ENCODE peak calls at places on chromosomes 2 and 18, in eight cellular contexts. F, P, G, A, D, O, K and W are unnamed samples.

GRCh38 chr18:75010725-75011124 is 198.2 kb downstream of the PTGR3 start:
- DNase-seq in K (no peak), F (no peak), A (no peak), D (no peak), O (no peak), G (no peak), P (no peak), W (no peak)

GRCh38 chr2:216491757-216492635 is 6.6 kb upstream of the RPL37A start:
- DNase-seq in O (no peak), F (no peak), P (no peak), D (no peak), G (no peak), A (no peak), K (peak; percentile 42), W (no peak)

GRCh38 chr2:18742382-18742781 is 153.0 kb upstream of the NT5C1B start:
- DNase-seq in O (no peak), A (peak; percentile 5), D (no peak), K (no peak), G (no peak), F (no peak), P (peak; percentile 29), W (no peak)

GRCh38 chr2:104068665-104069064 is 785.2 kb upstream of the POU3F3 start:
- DNase-seq in A (no peak), D (no peak), G (no peak), O (no peak), F (no peak), K (no peak), P (no peak), W (no peak)

GRCh38 chr2:150052457-150052856 is 435.0 kb downstream of the RND3 start:
- DNase-seq in O (no peak), P (no peak), D (no peak), G (no peak), K (no peak), F (no peak), A (no peak), W (no peak)

GRCh38 chr2:20212871-20213503 is 11.9 kb downstream of the SDC1 start:
- DNase-seq in G (no peak), O (no peak), P (no peak), A (no peak), D (peak; percentile 65), K (no peak), F (no peak), W (no peak)

GRCh38 chr2:70190086-70190412 is 770 bp downstream of the C2orf42 start:
- DNase-seq in P (peak; percentile 45), F (peak; percentile 9), G (peak; percentile 60), D (peak; percentile 31), A (peak; percentile 58), K (no peak), O (peak; percentile 41), W (no peak)

GRCh38 chr2:223526106-223526505 is 76.1 kb downstream of the SCG2 start:
- DNase-seq in O (no peak), F (no peak), D (no peak), K (peak; percentile 34), A (no peak), P (no peak), G (no peak), W (no peak)

GRCh38 chr2:239804161-239805042 is 220.7 kb downstream of the NDUFA10 start:
- DNase-seq in A (no peak), K (no peak), O (no peak), F (no peak), G (no peak), P (no peak), D (no peak), W (no peak)

GRCh38 chr18:47912343-47912742 is 18.1 kb downstream of the SMAD2 start:
- DNase-seq in D (no peak), P (no peak), O (no peak), G (no peak), A (no peak), F (no peak), K (no peak), W (no peak)

GRCh38 chr2:197079832-197080555 is 153.5 kb upstream of the PGAP1 start:
- DNase-seq in A (no peak), D (peak; percentile 63), K (peak; percentile 78), F (no peak), O (peak; percentile 39), G (no peak), P (peak; percentile 29), W (no peak)

GRCh38 chr2:58131191-58132011 is 84.8 kb downstream of the VRK2 start:
- DNase-seq in O (peak; percentile 35), F (peak; percentile 55), G (peak; percentile 83), P (peak; percentile 6), D (no peak), K (peak; percentile 70), A (no peak), W (no peak)

GRCh38 chr2:11744631-11745394 is 1.6 kb upstream of the LPIN1 start:
- DNase-seq in K (peak; percentile 57), G (peak; percentile 42), F (no peak), O (peak; percentile 27), A (peak; percentile 78), D (peak; percentile 59), P (peak; percentile 82), W (no peak)

GRCh38 chr2:190344275-190344827 is 962 bp downstream of the INPP1 start:
- DNase-seq in P (peak; percentile 55), K (peak; percentile 23), A (no peak), F (no peak), G (no peak), D (peak; percentile 39), O (peak; percentile 31), W (no peak)

GRCh38 chr2:229297284-229297683 is 26.2 kb upstream of the PID1 start:
- DNase-seq in A (no peak), O (peak; percentile 43), P (no peak), K (no peak), G (peak; percentile 62), D (no peak), F (no peak), W (no peak)

DNA sequence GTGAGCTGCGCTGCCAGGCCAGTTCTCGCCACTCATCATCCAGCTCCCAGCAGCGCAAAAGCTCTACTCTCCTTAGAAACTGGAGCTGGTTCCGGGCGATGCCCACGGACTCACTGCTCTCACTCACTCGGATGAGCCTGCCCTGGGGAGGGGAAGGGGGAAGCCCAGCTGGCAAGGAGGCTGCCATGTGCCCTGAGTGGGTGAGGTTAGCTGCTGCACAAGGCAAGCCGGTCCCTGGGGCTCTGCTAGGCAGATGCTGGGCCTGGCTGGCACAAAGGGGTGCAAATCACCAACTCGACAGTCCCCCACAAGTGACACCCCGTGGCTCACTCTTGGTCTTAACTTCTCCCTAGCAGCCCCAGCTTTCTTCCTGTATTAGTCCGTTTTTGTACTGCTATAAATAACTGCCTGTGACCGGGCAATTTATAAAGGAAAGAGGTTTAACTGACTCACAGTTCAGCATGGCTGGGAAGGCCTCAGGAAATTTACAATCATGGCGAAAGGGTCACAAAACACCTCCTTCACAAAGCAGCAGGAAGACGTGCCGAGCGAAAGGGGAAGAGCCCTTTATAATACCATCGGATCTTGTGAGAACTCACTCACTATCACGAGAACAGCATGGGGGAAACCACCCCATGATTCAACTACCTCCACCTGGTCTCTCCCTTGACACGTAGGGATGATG is 33.3 kb downstream of the ADCY3 start:
- DNase-seq in G (no peak), F (no peak), K (peak; percentile 24), A (no peak), D (no peak), P (no peak), O (no peak), W (no peak)
- H3K4me3 ChIP-seq in G (no peak overlapping the region), F (no peak overlapping the region), K (no peak overlapping the region), A (no peak overlapping the region), D (no peak overlapping the region), P (no peak overlapping the region), O (no peak overlapping the region), W (no peak overlapping the region)

GRCh38 chr2:40158781-40159180 is 293.1 kb downstream of the SLC8A1 start:
- DNase-seq in K (no peak), O (no peak), F (no peak), P (no peak), D (no peak), A (no peak), G (no peak), W (no peak)
- H3K4me3 ChIP-seq in K (no peak overlapping the region), O (no peak overlapping the region), F (no peak overlapping the region), P (no peak overlapping the region), D (no peak overlapping the region), A (no peak overlapping the region), G (no peak overlapping the region), W (no peak overlapping the region)

GRCh38 chr2:238578256-238578655 is 151.5 kb downstream of the ASB1 start:
- DNase-seq in F (no peak), G (no peak), A (no peak), P (no peak), K (no peak), O (no peak), D (no peak), W (no peak)
- H3K4me3 ChIP-seq in F (no peak overlapping the region), G (no peak overlapping the region), A (no peak overlapping the region), P (no peak overlapping the region), K (no peak overlapping the region), O (no peak overlapping the region), D (no peak overlapping the region), W (no peak overlapping the region)

GRCh38 chr2:96527990-96528679 is 8.4 kb upstream of the ARID5A start:
- DNase-seq in D (peak; percentile 73), G (peak; percentile 66), A (peak; percentile 29), P (no peak), O (no peak), K (peak; percentile 61), F (peak; percentile 24), W (no peak)
- H3K4me3 ChIP-seq in D (peak overlapping the region; percentile 68), G (peak overlapping the region; percentile 48), A (peak overlapping the region; percentile 18), P (peak overlapping the region; percentile 60), O (peak overlapping the region; percentile 40), K (peak overlapping the region; percentile 34), F (peak overlapping the region; percentile 27), W (peak overlapping the region; percentile 41)

GRCh38 chr2:85237849-85238570 is 89.8 kb downstream of the TGOLN2 start:
- DNase-seq in K (no peak), O (no peak), D (no peak), A (peak; percentile 87), G (no peak), F (no peak), P (peak; percentile 95), W (no peak)
- H3K4me3 ChIP-seq in K (no peak overlapping the region), O (no peak overlapping the region), D (no peak overlapping the region), A (peak overlapping the region; percentile 12), G (no peak overlapping the region), F (no peak overlapping the region), P (peak overlapping the region; percentile 47), W (no peak overlapping the region)

DNA sequence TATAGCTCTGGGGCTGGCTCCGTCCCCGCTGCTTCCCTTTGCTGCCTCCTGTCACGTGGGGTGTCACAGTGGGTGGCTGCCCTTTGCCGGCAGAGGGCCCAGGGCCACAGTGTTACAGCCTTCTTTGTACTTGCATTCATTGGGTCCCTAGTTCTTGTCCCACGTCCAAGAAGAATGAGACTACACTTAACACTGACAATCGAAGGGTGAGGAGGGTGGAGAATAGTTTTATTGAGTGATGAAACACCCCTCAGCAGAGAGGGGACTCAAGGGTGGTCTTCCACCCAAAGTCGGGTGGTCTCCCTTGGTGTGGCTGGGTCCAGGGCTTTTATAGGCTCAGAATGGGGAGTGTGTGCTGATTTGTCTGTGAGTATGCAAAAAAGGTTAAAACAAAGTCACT is 1.9 kb downstream of the ATG4B start:
- DNase-seq in P (peak; percentile 30), O (no peak), G (no peak), K (no peak), F (no peak), D (no peak), A (no peak), W (no peak)
- H3K4me3 ChIP-seq in P (peak overlapping the region; percentile 98), O (no peak overlapping the region), G (no peak overlapping the region), K (no peak overlapping the region), F (no peak overlapping the region), D (no peak overlapping the region), A (no peak overlapping the region), W (no peak overlapping the region)

GRCh38 chr2:174337337-174338154 is 2.8 kb downstream of the SP9 start:
- DNase-seq in K (peak; percentile 60), D (no peak), P (peak; percentile 76), O (peak; percentile 50), F (no peak), A (peak; percentile 82), G (no peak), W (no peak)
- H3K4me3 ChIP-seq in K (no peak overlapping the region), D (peak overlapping the region; percentile 7), P (peak overlapping the region; percentile 59), O (peak overlapping the region; percentile 48), F (no peak overlapping the region), A (peak overlapping the region; percentile 30), G (no peak overlapping the region), W (peak overlapping the region; percentile 66)